ENCODE peak calls at places on chromosome 5, in six cellular contexts. R is IMR-90; L is ovary; O is stimulated activated CD4-positive, alpha-beta T cell treated with anti-CD3 and anti-CD28 coated beads, Interleukin-15, amount 100 ng/mL, for 24 hours; Y is KBM-7; J is anterior cingulate cortex. K is an unnamed sample.

GRCh38 chr5:57032151-57032551 is 80.2 kb upstream of the MIER3 start:
- DNase-seq in O (no peak), J (no peak), L (no peak), Y (peak), R (no peak), K (no peak)

GRCh38 chr5:472076-472655 is 29.2 kb downstream of the EXOC3 start:
- DNase-seq in Y (no peak), O (peak), L (peak), R (no peak), J (no peak), K (no peak)

GRCh38 chr5:17732351-17732923 is 98.2 kb downstream of the TAF11L14 start:
- DNase-seq in R (no peak), O (no peak), Y (no peak), L (no peak), J (no peak), K (no peak)

GRCh38 chr5:317086-317811 is 4.3 kb upstream of the AHRR start:
- DNase-seq in R (peak), L (no peak), Y (peak), J (peak), O (peak), K (no peak)

GRCh38 chr5:135465391-135466122 is 13.4 kb upstream of the TIFAB start:
- DNase-seq in L (no peak), O (no peak), R (no peak), J (no peak), Y (no peak), K (no peak)

GRCh38 chr5:78586251-78586650 is 62.3 kb downstream of the LHFPL2 start:
- DNase-seq in O (peak), R (peak), J (peak), Y (peak), L (no peak), K (peak)

GRCh38 chr5:420632-421286 is 22.2 kb upstream of the EXOC3 start:
- DNase-seq in R (no peak), J (no peak), O (no peak), L (no peak), Y (no peak), K (no peak)

GRCh38 chr5:174078416-174078815 is 32.9 kb downstream of the NSG2 start:
- DNase-seq in R (no peak), L (no peak), J (no peak), Y (no peak), O (no peak), K (no peak)

GRCh38 chr5:172820046-172820767 is 13.8 kb upstream of the ERGIC1 start:
- DNase-seq in J (no peak), Y (no peak), R (peak), L (peak), O (peak), K (no peak)

GRCh38 chr5:117665121-117665520 is 1090.5 kb upstream of the SEMA6A start:
- DNase-seq in O (no peak), L (no peak), J (no peak), Y (no peak), R (no peak), K (no peak)

GRCh38 chr5:73454379-73455036 is 5.9 kb upstream of the FOXD1 start:
- DNase-seq in L (no peak), Y (peak), R (peak), J (no peak), O (peak), K (no peak)

GRCh38 chr5:178460598-178461425 is 129.4 kb downstream of the COL23A1 start:
- DNase-seq in J (peak), L (no peak), R (peak), Y (peak), O (peak), K (no peak)

GRCh38 chr5:17163185-17163584 is 54.2 kb upstream of the BASP1 start:
- DNase-seq in L (no peak), R (no peak), Y (no peak), J (no peak), O (no peak), K (no peak)